ENCODE peak calls at places on chromosomes 1 and 21, in ten cellular contexts. One of them, this sample, is unnamed.

GRCh38 chr1:43651188-43651587 is 1.2 kb downstream of the KDM4A start:
- DNase-seq in progenitor cell of endocrine pancreas: no peak
- DNase-seq in SHP77 treated with DMSO at 0.1 percent for 48 hours: no peak
- DNase-seq in occipital lobe: no peak
- DNase-seq in ovary: no peak
- DNase-seq in endodermal cell: no peak
- DNase-seq in pancreas: no peak
- DNase-seq in stimulated activated CD4-positive, alpha-beta T cell treated with anti-CD3 and anti-CD28 coated beads, Interleukin-4, amount 100 ng/mL, for 1 hour: no peak
- DNase-seq in heart right ventricle: no peak
- DNase-seq in brain pericyte: no peak
- DNase-seq in this sample: no peak

GRCh38 chr1:6554907-6555778 is at the start of gene TAS1R1:
- DNase-seq in heart right ventricle: peak
- DNase-seq in endodermal cell: peak
- DNase-seq in SHP77 treated with DMSO at 0.1 percent for 48 hours: peak
- DNase-seq in progenitor cell of endocrine pancreas: no peak
- DNase-seq in stimulated activated CD4-positive, alpha-beta T cell treated with anti-CD3 and anti-CD28 coated beads, Interleukin-4, amount 100 ng/mL, for 1 hour: no peak
- DNase-seq in occipital lobe: no peak
- DNase-seq in brain pericyte: no peak
- DNase-seq in pancreas: no peak
- DNase-seq in ovary: peak
- DNase-seq in this sample: no peak

GRCh38 chr1:9248341-9249262 is 14.0 kb downstream of the H6PD start:
- DNase-seq in occipital lobe: no peak
- DNase-seq in ovary: peak
- DNase-seq in pancreas: no peak
- DNase-seq in progenitor cell of endocrine pancreas: no peak
- DNase-seq in brain pericyte: no peak
- DNase-seq in heart right ventricle: no peak
- DNase-seq in SHP77 treated with DMSO at 0.1 percent for 48 hours: no peak
- DNase-seq in stimulated activated CD4-positive, alpha-beta T cell treated with anti-CD3 and anti-CD28 coated beads, Interleukin-4, amount 100 ng/mL, for 1 hour: no peak
- DNase-seq in endodermal cell: no peak
- DNase-seq in this sample: no peak

GRCh38 chr1:1150100-1150499 is 23.6 kb upstream of the TTLL10 start:
- DNase-seq in ovary: no peak
- DNase-seq in occipital lobe: no peak
- DNase-seq in pancreas: no peak
- DNase-seq in endodermal cell: no peak
- DNase-seq in stimulated activated CD4-positive, alpha-beta T cell treated with anti-CD3 and anti-CD28 coated beads, Interleukin-4, amount 100 ng/mL, for 1 hour: no peak
- DNase-seq in heart right ventricle: no peak
- DNase-seq in brain pericyte: no peak
- DNase-seq in SHP77 treated with DMSO at 0.1 percent for 48 hours: no peak
- DNase-seq in progenitor cell of endocrine pancreas: no peak
- DNase-seq in this sample: no peak

GRCh38 chr1:177305040-177306018 is 134.6 kb downstream of the BRINP2 start:
- DNase-seq in ovary: no peak
- DNase-seq in SHP77 treated with DMSO at 0.1 percent for 48 hours: no peak
- DNase-seq in stimulated activated CD4-positive, alpha-beta T cell treated with anti-CD3 and anti-CD28 coated beads, Interleukin-4, amount 100 ng/mL, for 1 hour: no peak
- DNase-seq in progenitor cell of endocrine pancreas: no peak
- DNase-seq in brain pericyte: no peak
- DNase-seq in occipital lobe: no peak
- DNase-seq in heart right ventricle: no peak
- DNase-seq in pancreas: no peak
- DNase-seq in endodermal cell: peak
- DNase-seq in this sample: no peak

GRCh38 chr1:23745515-23745914 is 2.2 kb downstream of the ELOA start:
- DNase-seq in ovary: no peak
- DNase-seq in progenitor cell of endocrine pancreas: no peak
- DNase-seq in pancreas: peak
- DNase-seq in heart right ventricle: no peak
- DNase-seq in endodermal cell: no peak
- DNase-seq in occipital lobe: no peak
- DNase-seq in SHP77 treated with DMSO at 0.1 percent for 48 hours: no peak
- DNase-seq in brain pericyte: no peak
- DNase-seq in stimulated activated CD4-positive, alpha-beta T cell treated with anti-CD3 and anti-CD28 coated beads, Interleukin-4, amount 100 ng/mL, for 1 hour: no peak
- DNase-seq in this sample: no peak

GRCh38 chr1:83760211-83760978 is 238.5 kb downstream of the TTLL7 start:
- DNase-seq in brain pericyte: no peak
- DNase-seq in SHP77 treated with DMSO at 0.1 percent for 48 hours: no peak
- DNase-seq in occipital lobe: no peak
- DNase-seq in ovary: no peak
- DNase-seq in heart right ventricle: no peak
- DNase-seq in stimulated activated CD4-positive, alpha-beta T cell treated with anti-CD3 and anti-CD28 coated beads, Interleukin-4, amount 100 ng/mL, for 1 hour: no peak
- DNase-seq in progenitor cell of endocrine pancreas: no peak
- DNase-seq in endodermal cell: no peak
- DNase-seq in pancreas: no peak
- DNase-seq in this sample: no peak

GRCh38 chr1:4307468-4307845 is 347.0 kb upstream of the AJAP1 start:
- DNase-seq in occipital lobe: no peak
- DNase-seq in endodermal cell: no peak
- DNase-seq in brain pericyte: no peak
- DNase-seq in ovary: no peak
- DNase-seq in progenitor cell of endocrine pancreas: no peak
- DNase-seq in heart right ventricle: no peak
- DNase-seq in SHP77 treated with DMSO at 0.1 percent for 48 hours: no peak
- DNase-seq in pancreas: no peak
- DNase-seq in stimulated activated CD4-positive, alpha-beta T cell treated with anti-CD3 and anti-CD28 coated beads, Interleukin-4, amount 100 ng/mL, for 1 hour: no peak
- DNase-seq in this sample: no peak

GRCh38 chr1:231053493-231054162 is 13.6 kb upstream of the FAM89A start:
- DNase-seq in stimulated activated CD4-positive, alpha-beta T cell treated with anti-CD3 and anti-CD28 coated beads, Interleukin-4, amount 100 ng/mL, for 1 hour: no peak
- DNase-seq in brain pericyte: no peak
- DNase-seq in SHP77 treated with DMSO at 0.1 percent for 48 hours: no peak
- DNase-seq in ovary: peak
- DNase-seq in progenitor cell of endocrine pancreas: no peak
- DNase-seq in heart right ventricle: peak
- DNase-seq in occipital lobe: peak
- DNase-seq in endodermal cell: no peak
- DNase-seq in pancreas: peak
- DNase-seq in this sample: no peak

GRCh38 chr21:44875341-44875740 is 1.9 kb upstream of the PTTG1IP start:
- DNase-seq in pancreas: no peak
- DNase-seq in occipital lobe: no peak
- DNase-seq in heart right ventricle: no peak
- DNase-seq in SHP77 treated with DMSO at 0.1 percent for 48 hours: no peak
- DNase-seq in stimulated activated CD4-positive, alpha-beta T cell treated with anti-CD3 and anti-CD28 coated beads, Interleukin-4, amount 100 ng/mL, for 1 hour: no peak
- DNase-seq in progenitor cell of endocrine pancreas: no peak
- DNase-seq in endodermal cell: no peak
- DNase-seq in ovary: no peak
- DNase-seq in brain pericyte: no peak
- DNase-seq in this sample: no peak

GRCh38 chr1:241998412-241998921 is 431 bp downstream of the MAP1LC3C start:
- DNase-seq in ovary: peak
- DNase-seq in occipital lobe: peak
- DNase-seq in progenitor cell of endocrine pancreas: peak
- DNase-seq in endodermal cell: peak
- DNase-seq in pancreas: peak
- DNase-seq in heart right ventricle: peak
- DNase-seq in stimulated activated CD4-positive, alpha-beta T cell treated with anti-CD3 and anti-CD28 coated beads, Interleukin-4, amount 100 ng/mL, for 1 hour: peak
- DNase-seq in brain pericyte: peak
- DNase-seq in SHP77 treated with DMSO at 0.1 percent for 48 hours: peak
- DNase-seq in this sample: peak

GRCh38 chr1:85502171-85502570 is 37.2 kb upstream of the DDAH1 start:
- DNase-seq in SHP77 treated with DMSO at 0.1 percent for 48 hours: no peak
- DNase-seq in brain pericyte: no peak
- DNase-seq in progenitor cell of endocrine pancreas: no peak
- DNase-seq in endodermal cell: no peak
- DNase-seq in pancreas: no peak
- DNase-seq in heart right ventricle: no peak
- DNase-seq in occipital lobe: no peak
- DNase-seq in stimulated activated CD4-positive, alpha-beta T cell treated with anti-CD3 and anti-CD28 coated beads, Interleukin-4, amount 100 ng/mL, for 1 hour: no peak
- DNase-seq in ovary: no peak
- DNase-seq in this sample: no peak

GRCh38 chr1:34763142-34763781 is 3.7 kb downstream of the GJB4 start:
- DNase-seq in heart right ventricle: no peak
- DNase-seq in SHP77 treated with DMSO at 0.1 percent for 48 hours: no peak
- DNase-seq in endodermal cell: peak
- DNase-seq in stimulated activated CD4-positive, alpha-beta T cell treated with anti-CD3 and anti-CD28 coated beads, Interleukin-4, amount 100 ng/mL, for 1 hour: no peak
- DNase-seq in progenitor cell of endocrine pancreas: no peak
- DNase-seq in pancreas: no peak
- DNase-seq in brain pericyte: no peak
- DNase-seq in occipital lobe: no peak
- DNase-seq in ovary: no peak
- DNase-seq in this sample: no peak

GRCh38 chr1:109926662-109927300 is 16.1 kb downstream of the CSF1 start:
- DNase-seq in heart right ventricle: no peak
- DNase-seq in progenitor cell of endocrine pancreas: no peak
- DNase-seq in ovary: no peak
- DNase-seq in SHP77 treated with DMSO at 0.1 percent for 48 hours: no peak
- DNase-seq in endodermal cell: peak
- DNase-seq in brain pericyte: no peak
- DNase-seq in occipital lobe: no peak
- DNase-seq in pancreas: no peak
- DNase-seq in stimulated activated CD4-positive, alpha-beta T cell treated with anti-CD3 and anti-CD28 coated beads, Interleukin-4, amount 100 ng/mL, for 1 hour: no peak
- DNase-seq in this sample: no peak

GRCh38 chr1:27556781-27557595 is 47.0 kb downstream of the AHDC1 start:
- DNase-seq in heart right ventricle: peak
- DNase-seq in endodermal cell: peak
- DNase-seq in occipital lobe: peak
- DNase-seq in SHP77 treated with DMSO at 0.1 percent for 48 hours: no peak
- DNase-seq in progenitor cell of endocrine pancreas: peak
- DNase-seq in stimulated activated CD4-positive, alpha-beta T cell treated with anti-CD3 and anti-CD28 coated beads, Interleukin-4, amount 100 ng/mL, for 1 hour: peak
- DNase-seq in brain pericyte: peak
- DNase-seq in pancreas: peak
- DNase-seq in ovary: peak
- DNase-seq in this sample: peak